ENCODE peak calls at places on chromosomes 11 and 22, in ten cellular contexts. K is NCI-H460; E is NCI-H2081; J is choroid plexus epithelial cell; C is activated effector memory CD4-positive, alpha-beta T cell treated with Interleukin-2 at 50 U/mL for 16 hours; N is dermis microvascular lymphatic vessel endothelial cell; S is astrocyte of the spinal cord; X is stimulated activated CD8-positive, alpha-beta memory T cell treated with anti-CD3 and anti-CD28 coated beads, Interleukin-2, amount 100 ng/mL, for 48 hours; F is ACHN; Z is T-helper 22 cell. P is an unnamed sample.

GRCh38 chr11:125514336-125515101 is 18.5 kb upstream of the FEZ1 start:
- DNase-seq in Z (peak; percentile 29), X (peak; percentile 38), S (peak; percentile 64), E (no peak), K (no peak), C (peak; percentile 36), N (peak; percentile 55), J (peak; percentile 61), F (no peak), P (peak; percentile 23)

GRCh38 chr11:2077061-2077802 is 62.0 kb downstream of the IGF2 start:
- DNase-seq in C (no peak), X (no peak), K (no peak), F (peak; percentile 68), Z (no peak), E (no peak), J (peak; percentile 61), S (peak; percentile 74), N (peak; percentile 14), P (peak; percentile 36)

GRCh38 chr11:31254411-31254810 is 115.1 kb downstream of the DCDC1 start:
- DNase-seq in C (no peak), X (no peak), J (peak; percentile 21), E (no peak), K (no peak), S (no peak), N (no peak), Z (no peak), F (no peak), P (no peak)

GRCh38 chr22:26724414-26724813 is 67.0 kb downstream of the MIAT start:
- DNase-seq in N (no peak), S (no peak), X (no peak), E (no peak), K (no peak), Z (no peak), J (no peak), F (no peak), C (no peak), P (no peak)

GRCh38 chr11:47904048-47904447 is 55.9 kb upstream of the NUP160 start:
- DNase-seq in F (no peak), S (no peak), Z (no peak), J (no peak), E (no peak), K (no peak), N (no peak), X (no peak), C (no peak), P (no peak)

GRCh38 chr22:24107668-24108067 is 73.6 kb upstream of the SUSD2 start:
- DNase-seq in X (no peak), C (no peak), K (no peak), F (peak; percentile 25), N (no peak), Z (no peak), E (no peak), J (peak; percentile 73), S (peak; percentile 87), P (peak; percentile 72)

GRCh38 chr11:121350314-121351046 is 57.9 kb downstream of the SC5D start:
- DNase-seq in Z (no peak), C (no peak), J (no peak), X (no peak), N (no peak), S (no peak), E (no peak), K (no peak), F (no peak), P (no peak)

GRCh38 chr22:27045103-27045940 is 387.9 kb downstream of the MIAT start:
- DNase-seq in X (no peak), J (peak; percentile 69), Z (no peak), S (peak; percentile 55), N (no peak), C (no peak), F (peak; percentile 50), K (peak; percentile 1), E (peak; percentile 10), P (peak; percentile 31)

GRCh38 chr22:29647954-29648737 is 44.7 kb downstream of the NF2 start:
- DNase-seq in C (no peak), E (no peak), J (no peak), K (no peak), N (no peak), Z (no peak), F (no peak), X (no peak), S (no peak), P (no peak)

GRCh38 chr11:133516845-133517244 is 15.5 kb downstream of the OPCML start:
- DNase-seq in F (no peak), X (no peak), Z (no peak), N (no peak), E (no peak), K (no peak), C (no peak), J (no peak), S (no peak), P (no peak)

GRCh38 chr11:102470257-102470656 is 17.7 kb upstream of the TMEM123 start:
- DNase-seq in Z (peak; percentile 20), K (no peak), F (no peak), X (no peak), C (peak; percentile 15), S (no peak), N (no peak), J (no peak), E (no peak), P (no peak)

GRCh38 chr11:11085580-11085979 is 227.7 kb upstream of the ZBED5 start:
- DNase-seq in X (no peak), J (no peak), N (no peak), C (no peak), S (no peak), F (no peak), Z (no peak), K (no peak), E (no peak), P (no peak)

GRCh38 chr11:116948375-116948774 is 111.0 kb upstream of the APOA1 start:
- DNase-seq in J (peak; percentile 43), X (no peak), C (no peak), K (no peak), N (no peak), Z (no peak), F (no peak), S (peak; percentile 19), E (no peak), P (no peak)

GRCh38 chr11:33930317-33931021 is 38.6 kb upstream of the LMO2 start:
- DNase-seq in J (peak; percentile 72), N (peak; percentile 92), F (no peak), C (no peak), S (no peak), Z (no peak), X (no peak), E (peak; percentile 79), K (no peak), P (peak; percentile 94)

GRCh38 chr11:120547871-120548681 is 36.5 kb downstream of the GRIK4 start:
- DNase-seq in N (peak; percentile 64), S (peak; percentile 88), X (no peak), Z (no peak), E (peak; percentile 81), J (peak; percentile 87), K (no peak), C (no peak), F (peak; percentile 89), P (peak; percentile 85)

GRCh38 chr22:25645964-25646363 is 81.5 kb downstream of the GRK3 start:
- DNase-seq in F (no peak), C (no peak), Z (no peak), J (no peak), X (no peak), N (no peak), K (no peak), S (no peak), E (no peak), P (no peak)

P was measured in lung microvascular endothelial cell.